ENCODE peak calls at places on chromosomes 11 and 22, in seven cellular contexts. One of them, this sample, is unnamed.

GRCh38 chr11:7186190-7186589 is 65.5 kb upstream of the SYT9 start:
- DNase-seq in brain microvascular endothelial cell: peak
- DNase-seq in ovary: no peak
- DNase-seq in heart right ventricle: no peak
- DNase-seq in psoas muscle: no peak
- DNase-seq in uterus: no peak
- DNase-seq in GM12865: no peak
- DNase-seq in this sample: peak

GRCh38 chr11:2674681-2675131 is 25.1 kb downstream of the KCNQ1OT1 start:
- DNase-seq in brain microvascular endothelial cell: no peak
- DNase-seq in ovary: peak
- DNase-seq in heart right ventricle: no peak
- DNase-seq in psoas muscle: no peak
- DNase-seq in uterus: no peak
- DNase-seq in GM12865: no peak
- DNase-seq in this sample: no peak

GRCh38 chr11:106032861-106033260 is 10.8 kb upstream of the MSANTD4 start:
- DNase-seq in brain microvascular endothelial cell: no peak
- DNase-seq in ovary: no peak
- DNase-seq in heart right ventricle: no peak
- DNase-seq in psoas muscle: no peak
- DNase-seq in uterus: no peak
- DNase-seq in GM12865: no peak
- DNase-seq in this sample: peak

GRCh38 chr11:62104816-62105610 is 18.8 kb upstream of the INCENP start:
- DNase-seq in brain microvascular endothelial cell: no peak
- DNase-seq in ovary: peak
- DNase-seq in heart right ventricle: peak
- DNase-seq in psoas muscle: no peak
- DNase-seq in uterus: peak
- DNase-seq in GM12865: no peak
- DNase-seq in this sample: no peak

GRCh38 chr22:29212738-29213137 is 7.0 kb downstream of the EMID1 start:
- DNase-seq in brain microvascular endothelial cell: no peak
- DNase-seq in ovary: no peak
- DNase-seq in heart right ventricle: no peak
- DNase-seq in psoas muscle: no peak
- DNase-seq in uterus: no peak
- DNase-seq in GM12865: no peak
- DNase-seq in this sample: no peak

GRCh38 chr11:121389651-121390050 is 62.5 kb upstream of the SORL1 start:
- DNase-seq in brain microvascular endothelial cell: no peak
- DNase-seq in ovary: no peak
- DNase-seq in heart right ventricle: peak
- DNase-seq in psoas muscle: no peak
- DNase-seq in uterus: no peak
- DNase-seq in GM12865: no peak
- DNase-seq in this sample: no peak

GRCh38 chr11:88535916-88536547 is 198.5 kb upstream of the CTSC start:
- DNase-seq in brain microvascular endothelial cell: no peak
- DNase-seq in ovary: no peak
- DNase-seq in heart right ventricle: no peak
- DNase-seq in psoas muscle: no peak
- DNase-seq in uterus: no peak
- DNase-seq in GM12865: peak
- DNase-seq in this sample: peak

GRCh38 chr22:44627521-44628139 is 74.4 kb upstream of the PRR5 start:
- DNase-seq in brain microvascular endothelial cell: no peak
- DNase-seq in ovary: no peak
- DNase-seq in heart right ventricle: no peak
- DNase-seq in psoas muscle: no peak
- DNase-seq in uterus: no peak
- DNase-seq in GM12865: no peak
- DNase-seq in this sample: no peak

GRCh38 chr11:69683764-69684333 is 8.7 kb upstream of the LTO1 start:
- DNase-seq in brain microvascular endothelial cell: no peak
- DNase-seq in ovary: no peak
- DNase-seq in heart right ventricle: no peak
- DNase-seq in psoas muscle: no peak
- DNase-seq in uterus: no peak
- DNase-seq in GM12865: no peak
- DNase-seq in this sample: no peak

GRCh38 chr22:39931271-39931670 is 28.9 kb upstream of the TMA7B start:
- DNase-seq in brain microvascular endothelial cell: no peak
- DNase-seq in ovary: no peak
- DNase-seq in heart right ventricle: no peak
- DNase-seq in psoas muscle: no peak
- DNase-seq in uterus: no peak
- DNase-seq in GM12865: no peak
- DNase-seq in this sample: no peak

GRCh38 chr11:61361237-61361636 is 445 bp downstream of the CYB561A3 start:
- DNase-seq in brain microvascular endothelial cell: no peak
- DNase-seq in ovary: no peak
- DNase-seq in heart right ventricle: no peak
- DNase-seq in psoas muscle: no peak
- DNase-seq in uterus: no peak
- DNase-seq in GM12865: peak
- DNase-seq in this sample: no peak

GRCh38 chr11:75896843-75897419 is 81.9 kb downstream of the UVRAG start:
- DNase-seq in brain microvascular endothelial cell: no peak
- DNase-seq in ovary: no peak
- DNase-seq in heart right ventricle: no peak
- DNase-seq in psoas muscle: no peak
- DNase-seq in uterus: no peak
- DNase-seq in GM12865: peak
- DNase-seq in this sample: peak

GRCh38 chr22:46578824-46579561 is 41.2 kb upstream of the GRAMD4 start:
- DNase-seq in brain microvascular endothelial cell: no peak
- DNase-seq in ovary: no peak
- DNase-seq in heart right ventricle: peak
- DNase-seq in psoas muscle: peak
- DNase-seq in uterus: no peak
- DNase-seq in GM12865: no peak
- DNase-seq in this sample: no peak
- H3K4me3 ChIP-seq in brain microvascular endothelial cell: no peak
- H3K4me3 ChIP-seq in ovary: no peak
- H3K4me3 ChIP-seq in heart right ventricle: peak
- H3K4me3 ChIP-seq in psoas muscle: peak
- H3K4me3 ChIP-seq in uterus: no peak
- H3K4me3 ChIP-seq in GM12865: no peak
- H3K4me3 ChIP-seq in this sample: no peak

DNA sequence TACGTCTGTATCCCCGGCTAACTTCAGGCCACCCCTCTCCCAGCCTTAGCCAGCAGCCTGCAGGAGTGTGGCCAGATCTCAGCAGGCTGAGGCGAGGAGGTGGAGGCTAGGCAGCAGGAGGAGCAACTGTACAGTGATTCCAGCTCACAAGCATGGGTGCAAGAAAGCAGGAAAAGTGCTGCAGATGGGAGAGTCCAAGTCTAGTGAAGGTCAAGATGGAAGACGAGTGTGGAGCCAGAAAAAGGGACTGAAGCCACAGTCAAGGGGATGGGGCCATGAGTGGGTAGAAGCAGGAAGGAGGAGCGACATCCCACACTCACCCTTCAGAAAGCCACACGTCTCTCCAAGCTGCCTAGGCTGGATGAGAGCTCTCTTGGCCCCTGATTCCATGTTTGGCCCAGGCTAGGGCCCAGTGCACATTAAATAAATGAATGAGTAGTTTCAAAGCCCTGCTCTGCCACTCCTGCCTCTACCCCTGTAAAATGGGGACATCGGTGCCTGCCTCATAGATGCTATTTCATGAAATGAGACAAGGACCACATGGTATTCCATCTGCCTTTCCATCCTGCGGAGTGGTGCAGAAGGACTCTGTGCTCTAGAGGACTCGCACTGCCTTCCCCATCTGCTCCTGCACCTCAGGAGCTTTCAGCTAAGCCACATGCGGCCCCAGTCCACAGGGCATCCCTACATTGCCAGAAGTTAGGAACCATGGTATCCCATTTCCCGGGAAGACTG is 2.9 kb downstream of the YDJC start:
- DNase-seq in brain microvascular endothelial cell: no peak
- DNase-seq in ovary: no peak
- DNase-seq in heart right ventricle: no peak
- DNase-seq in psoas muscle: no peak
- DNase-seq in uterus: no peak
- DNase-seq in GM12865: no peak
- DNase-seq in this sample: no peak
- H3K4me3 ChIP-seq in brain microvascular endothelial cell: no peak
- H3K4me3 ChIP-seq in ovary: no peak
- H3K4me3 ChIP-seq in heart right ventricle: no peak
- H3K4me3 ChIP-seq in psoas muscle: no peak
- H3K4me3 ChIP-seq in uterus: no peak
- H3K4me3 ChIP-seq in GM12865: no peak
- H3K4me3 ChIP-seq in this sample: no peak

GRCh38 chr11:119726150-119726553 is 2.8 kb downstream of the NECTIN1 start:
- DNase-seq in brain microvascular endothelial cell: no peak
- DNase-seq in ovary: no peak
- DNase-seq in heart right ventricle: no peak
- DNase-seq in psoas muscle: no peak
- DNase-seq in uterus: no peak
- DNase-seq in GM12865: no peak
- DNase-seq in this sample: no peak
- H3K4me3 ChIP-seq in brain microvascular endothelial cell: no peak
- H3K4me3 ChIP-seq in ovary: no peak
- H3K4me3 ChIP-seq in heart right ventricle: no peak
- H3K4me3 ChIP-seq in psoas muscle: no peak
- H3K4me3 ChIP-seq in uterus: no peak
- H3K4me3 ChIP-seq in GM12865: no peak
- H3K4me3 ChIP-seq in this sample: no peak

DNA sequence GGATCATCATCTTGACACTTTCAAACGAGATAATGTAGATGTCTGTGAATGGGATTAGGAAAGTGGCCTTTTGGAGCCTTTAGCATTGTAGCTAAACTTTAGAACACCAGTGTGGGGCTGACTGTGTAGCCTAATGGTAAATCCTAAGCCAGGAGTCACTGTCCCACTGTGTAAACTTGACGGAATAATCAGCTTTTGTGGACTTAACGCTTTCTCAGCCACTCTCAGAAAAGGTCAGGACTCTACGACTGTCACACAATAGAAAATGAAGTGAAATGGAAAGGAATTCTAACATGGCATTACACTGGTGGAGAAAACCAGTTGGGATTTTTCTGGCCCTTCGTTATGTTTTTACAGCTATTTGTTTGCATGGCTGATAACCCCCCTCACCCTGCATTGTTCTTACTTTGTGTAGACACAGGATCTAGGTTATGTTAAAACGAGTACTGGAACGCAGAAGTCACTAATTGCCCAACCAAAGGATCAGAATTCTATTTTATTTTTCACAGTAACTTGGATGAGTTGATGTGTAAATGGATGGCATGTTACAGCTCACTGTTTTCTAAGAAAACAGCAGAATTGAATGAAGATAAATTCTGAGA is 22.0 kb upstream of the GRAMD1B start:
- DNase-seq in brain microvascular endothelial cell: no peak
- DNase-seq in ovary: no peak
- DNase-seq in heart right ventricle: no peak
- DNase-seq in psoas muscle: no peak
- DNase-seq in uterus: no peak
- DNase-seq in GM12865: no peak
- DNase-seq in this sample: no peak
- H3K4me3 ChIP-seq in brain microvascular endothelial cell: no peak
- H3K4me3 ChIP-seq in ovary: no peak
- H3K4me3 ChIP-seq in heart right ventricle: no peak
- H3K4me3 ChIP-seq in psoas muscle: no peak
- H3K4me3 ChIP-seq in uterus: no peak
- H3K4me3 ChIP-seq in GM12865: no peak
- H3K4me3 ChIP-seq in this sample: no peak

GRCh38 chr11:518463-519202 is 11.6 kb upstream of the RNH1 start:
- DNase-seq in brain microvascular endothelial cell: peak
- DNase-seq in ovary: peak
- DNase-seq in heart right ventricle: peak
- DNase-seq in psoas muscle: peak
- DNase-seq in uterus: peak
- DNase-seq in GM12865: peak
- DNase-seq in this sample: peak
- H3K4me3 ChIP-seq in brain microvascular endothelial cell: no peak
- H3K4me3 ChIP-seq in ovary: peak
- H3K4me3 ChIP-seq in heart right ventricle: peak
- H3K4me3 ChIP-seq in psoas muscle: peak
- H3K4me3 ChIP-seq in uterus: no peak
- H3K4me3 ChIP-seq in GM12865: no peak
- H3K4me3 ChIP-seq in this sample: peak

GRCh38 chr11:83437939-83438338 is 151.8 kb upstream of the CCDC90B start:
- DNase-seq in brain microvascular endothelial cell: no peak
- DNase-seq in ovary: no peak
- DNase-seq in heart right ventricle: no peak
- DNase-seq in psoas muscle: no peak
- DNase-seq in uterus: no peak
- DNase-seq in GM12865: no peak
- DNase-seq in this sample: no peak
- H3K4me3 ChIP-seq in brain microvascular endothelial cell: no peak
- H3K4me3 ChIP-seq in ovary: no peak
- H3K4me3 ChIP-seq in heart right ventricle: no peak
- H3K4me3 ChIP-seq in psoas muscle: no peak
- H3K4me3 ChIP-seq in uterus: no peak
- H3K4me3 ChIP-seq in GM12865: no peak
- H3K4me3 ChIP-seq in this sample: no peak

DNA sequence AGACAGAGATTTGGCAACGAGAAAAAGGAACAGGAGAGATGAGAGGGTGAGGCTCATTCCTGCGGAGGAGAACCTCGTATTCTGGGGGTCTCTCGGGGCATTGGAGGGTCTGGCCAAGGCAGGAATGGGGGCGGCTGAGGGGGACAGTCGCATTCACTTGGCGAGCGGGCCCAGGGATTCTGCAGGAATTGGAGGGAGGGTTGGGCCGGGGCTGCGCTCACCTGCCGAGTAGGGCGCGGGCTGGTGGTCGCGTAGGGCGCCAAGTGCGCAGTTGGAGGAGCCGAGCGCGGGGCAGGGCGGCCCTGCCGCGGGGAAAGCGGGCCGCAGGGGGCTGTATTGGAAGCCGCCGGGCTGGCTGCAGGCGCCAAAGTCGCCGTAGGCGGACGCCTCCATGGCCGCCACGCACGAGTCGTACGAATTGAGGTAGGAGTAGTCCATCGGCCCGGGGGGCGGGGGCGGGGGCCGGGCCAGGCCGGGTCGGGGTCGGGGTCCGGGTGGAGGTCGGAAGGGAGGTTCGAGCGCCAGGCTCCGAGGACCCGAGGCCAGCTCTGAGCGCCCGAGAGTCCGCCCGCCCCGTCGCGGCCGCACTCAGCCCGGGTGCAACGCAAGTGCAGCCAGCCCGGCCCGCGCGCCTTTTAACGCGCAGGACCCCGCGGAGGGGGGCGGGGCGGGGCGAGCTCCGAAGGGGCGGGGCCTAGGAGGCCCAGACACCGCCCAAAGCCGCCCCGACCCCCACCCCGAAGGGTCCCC is at the start of gene PHOX2A:
- DNase-seq in brain microvascular endothelial cell: no peak
- DNase-seq in ovary: no peak
- DNase-seq in heart right ventricle: peak
- DNase-seq in psoas muscle: no peak
- DNase-seq in uterus: no peak
- DNase-seq in GM12865: no peak
- DNase-seq in this sample: no peak
- H3K4me3 ChIP-seq in brain microvascular endothelial cell: peak
- H3K4me3 ChIP-seq in ovary: no peak
- H3K4me3 ChIP-seq in heart right ventricle: peak
- H3K4me3 ChIP-seq in psoas muscle: peak
- H3K4me3 ChIP-seq in uterus: no peak
- H3K4me3 ChIP-seq in GM12865: no peak
- H3K4me3 ChIP-seq in this sample: peak

GRCh38 chr11:63492441-63492840 is 1.5 kb upstream of the PLAAT5 start:
- DNase-seq in brain microvascular endothelial cell: no peak
- DNase-seq in ovary: no peak
- DNase-seq in heart right ventricle: no peak
- DNase-seq in psoas muscle: no peak
- DNase-seq in uterus: no peak
- DNase-seq in GM12865: no peak
- DNase-seq in this sample: no peak
- H3K4me3 ChIP-seq in brain microvascular endothelial cell: no peak
- H3K4me3 ChIP-seq in ovary: no peak
- H3K4me3 ChIP-seq in heart right ventricle: no peak
- H3K4me3 ChIP-seq in psoas muscle: no peak
- H3K4me3 ChIP-seq in uterus: no peak
- H3K4me3 ChIP-seq in GM12865: no peak
- H3K4me3 ChIP-seq in this sample: no peak